ENCODE peak calls at places on chromosomes 7 and 10, in six cellular contexts. P is HFFc6, O is body of pancreas, N is brain microvascular endothelial cell, V is CD14-positive monocyte, Q is HepG2. D is an unnamed sample.

GRCh38 chr10:5543628-5544027 is 18.9 kb downstream of the CALML3 start:
- DNase-seq in O (no peak), N (no peak), P (peak; percentile 25), Q (no peak), V (no peak), D (no peak)

GRCh38 chr10:94219829-94220228 is 142.9 kb downstream of the NOC3L start:
- DNase-seq in O (no peak), P (no peak), N (peak; percentile 39), V (no peak), Q (no peak), D (no peak)

GRCh38 chr10:26481914-26482550 is 43.9 kb downstream of the APBB1IP start:
- DNase-seq in Q (no peak), P (no peak), N (no peak), O (no peak), V (peak; percentile 70), D (peak; percentile 45)

GRCh38 chr7:99740573-99741437 is 5.8 kb upstream of the CYP3A7 start:
- DNase-seq in O (no peak), P (peak; percentile 74), N (no peak), Q (peak; percentile 8), V (no peak), D (no peak)

GRCh38 chr10:88952647-88953111 is at the start of gene ACTA2:
- DNase-seq in P (peak; percentile 42), Q (no peak), V (no peak), N (peak; percentile 63), O (no peak), D (no peak)

GRCh38 chr10:100043796-100044195 is 34.0 kb upstream of the DNMBP start:
- DNase-seq in Q (no peak), N (peak; percentile 45), O (no peak), V (no peak), P (peak; percentile 25), D (no peak)

GRCh38 chr10:126481181-126481580 is 92.9 kb upstream of the ADAM12 start:
- DNase-seq in P (no peak), V (no peak), N (no peak), O (no peak), Q (no peak), D (no peak)

GRCh38 chr10:70404906-70405824 is 1.2 kb downstream of the EIF4EBP2 start:
- DNase-seq in O (peak; percentile 65), P (peak; percentile 89), Q (peak; percentile 83), N (peak; percentile 80), V (peak; percentile 70), D (peak; percentile 54)

GRCh38 chr7:143434660-143435059 is 8.6 kb upstream of the TAS2R60 start:
- DNase-seq in V (no peak), P (no peak), N (no peak), O (no peak), Q (no peak), D (no peak)

DNA sequence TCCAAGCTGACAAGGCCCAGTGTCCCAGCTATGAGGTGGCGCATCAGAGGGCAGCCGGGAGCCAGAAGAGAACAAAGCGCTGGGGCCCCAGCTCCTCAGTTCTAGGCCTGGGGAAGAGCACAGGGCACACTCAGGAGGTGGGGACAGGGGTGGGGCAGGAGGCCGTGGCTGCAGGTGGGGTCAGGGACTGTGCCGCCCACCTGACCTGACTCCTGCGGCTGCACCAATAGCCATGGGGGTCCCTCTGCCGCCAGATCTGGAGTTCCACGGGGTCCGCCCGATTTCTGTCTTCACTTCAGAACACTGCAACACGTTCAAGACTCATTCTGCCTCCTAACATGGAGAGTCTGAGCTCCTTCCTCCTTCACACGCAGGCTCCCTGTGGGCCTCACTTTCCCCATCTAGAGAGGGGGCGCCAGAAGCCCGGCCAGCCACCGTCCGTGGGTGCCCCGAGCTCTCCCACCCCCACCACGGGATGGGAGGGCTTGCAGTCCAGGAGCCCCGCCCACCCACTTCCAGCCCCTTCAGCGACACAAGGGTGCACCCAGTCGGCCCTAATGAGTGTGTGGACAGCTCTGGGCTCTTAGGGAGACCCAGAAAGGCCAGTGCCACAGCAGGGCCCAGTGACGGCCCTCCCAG is 278.3 kb downstream of the MAD1L1 start:
- DNase-seq in V (no peak), P (no peak), N (no peak), Q (no peak), O (no peak), D (no peak)
- TF ChIP-seq CTCF in V (no peak), P (no peak), N (no peak), Q (no peak), O (no peak), D (no peak)

DNA sequence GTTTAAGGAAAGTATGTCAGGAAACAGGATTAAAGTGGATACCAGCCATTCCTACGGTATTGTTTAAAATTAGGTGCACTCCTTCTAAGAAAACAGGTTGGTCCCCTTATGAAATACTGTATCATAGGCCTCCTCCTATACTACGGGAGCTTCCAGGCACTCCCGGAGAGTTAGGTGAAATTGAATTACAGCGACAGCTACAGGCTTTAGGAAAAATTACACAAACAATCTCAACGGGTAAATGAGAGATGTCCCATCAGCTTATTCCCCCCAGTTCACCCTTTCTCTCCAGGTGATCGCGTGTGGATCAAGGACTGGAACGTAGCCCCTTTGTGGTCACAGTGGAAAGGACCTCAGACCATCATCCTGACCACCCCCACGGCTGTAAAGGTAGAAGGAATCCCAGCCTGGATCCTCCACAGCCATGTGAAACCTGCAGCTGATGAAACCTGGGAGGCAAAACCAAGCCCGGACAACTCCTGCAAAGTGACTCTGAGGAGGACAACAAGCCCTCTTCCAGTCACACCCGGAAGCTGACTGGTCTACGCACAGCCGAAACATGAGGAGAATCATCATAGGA is 25.1 kb upstream of the GHITM start:
- DNase-seq in P (no peak), Q (peak; percentile 15), O (no peak), V (no peak), N (no peak), D (no peak)
- TF ChIP-seq CTCF in P (peak; percentile 54), Q (peak; percentile 37), O (no peak), V (no peak), N (peak; percentile 30), D (no peak)

DNA sequence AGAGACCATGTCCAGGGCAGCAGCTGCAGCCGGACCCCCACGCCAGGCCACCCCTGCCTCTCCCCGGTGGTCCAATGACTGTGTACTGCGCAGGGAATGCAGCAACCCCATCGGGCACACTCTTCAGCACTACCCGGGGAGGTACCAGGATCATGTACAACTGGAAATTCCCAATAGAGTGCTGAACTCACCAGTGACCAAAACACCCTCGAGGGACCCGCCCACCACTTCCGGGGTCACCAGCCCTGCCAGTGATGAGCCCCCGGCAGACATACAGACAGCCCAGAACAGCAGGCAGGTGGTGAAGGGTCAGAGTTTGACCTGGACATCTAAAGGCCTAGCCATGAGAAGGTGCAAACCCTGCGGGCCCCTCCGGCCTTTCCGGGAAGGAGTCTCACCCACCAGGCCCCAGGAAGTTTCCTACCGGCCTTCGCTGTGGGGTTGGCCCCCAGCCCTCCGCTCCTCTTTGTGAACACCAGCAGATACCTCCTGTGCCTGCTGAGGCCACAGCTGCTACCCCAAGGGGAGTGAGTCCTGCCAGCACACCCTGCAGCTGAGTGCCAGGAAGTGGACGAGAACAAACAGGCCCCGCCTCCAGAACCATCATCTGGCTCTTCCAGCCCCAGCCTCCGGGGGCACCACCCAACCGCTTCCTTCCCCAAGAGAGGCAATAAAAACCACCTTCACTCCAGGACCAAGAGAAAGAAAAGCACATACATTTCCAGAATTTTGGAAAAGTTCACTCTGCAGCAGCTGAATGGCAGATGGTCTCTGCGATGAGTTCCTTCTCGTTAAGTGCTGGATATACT is 5.0 kb upstream of the ANKRD61 start:
- DNase-seq in N (peak; percentile 27), O (peak; percentile 23), V (peak; percentile 74), P (peak; percentile 22), Q (peak; percentile 64), D (peak; percentile 81)
- TF ChIP-seq CTCF in N (peak; percentile 56), O (no peak), V (peak; percentile 41), P (peak; percentile 56), Q (peak; percentile 58), D (no peak)

GRCh38 chr7:151056286-151057037 is 1.2 kb downstream of the CDK5 start:
- DNase-seq in N (no peak), P (no peak), O (peak; percentile 37), V (no peak), Q (no peak), D (no peak)
- TF ChIP-seq CTCF in N (peak; percentile 20), P (no peak), O (no peak), V (no peak), Q (peak; percentile 52), D (no peak)

GRCh38 chr7:14766747-14767146 is 135.8 kb downstream of the DGKB start:
- DNase-seq in O (no peak), P (peak; percentile 25), N (no peak), V (no peak), Q (no peak), D (no peak)
- TF ChIP-seq CTCF in O (no peak), P (no peak), N (no peak), V (no peak), Q (no peak), D (no peak)

DNA sequence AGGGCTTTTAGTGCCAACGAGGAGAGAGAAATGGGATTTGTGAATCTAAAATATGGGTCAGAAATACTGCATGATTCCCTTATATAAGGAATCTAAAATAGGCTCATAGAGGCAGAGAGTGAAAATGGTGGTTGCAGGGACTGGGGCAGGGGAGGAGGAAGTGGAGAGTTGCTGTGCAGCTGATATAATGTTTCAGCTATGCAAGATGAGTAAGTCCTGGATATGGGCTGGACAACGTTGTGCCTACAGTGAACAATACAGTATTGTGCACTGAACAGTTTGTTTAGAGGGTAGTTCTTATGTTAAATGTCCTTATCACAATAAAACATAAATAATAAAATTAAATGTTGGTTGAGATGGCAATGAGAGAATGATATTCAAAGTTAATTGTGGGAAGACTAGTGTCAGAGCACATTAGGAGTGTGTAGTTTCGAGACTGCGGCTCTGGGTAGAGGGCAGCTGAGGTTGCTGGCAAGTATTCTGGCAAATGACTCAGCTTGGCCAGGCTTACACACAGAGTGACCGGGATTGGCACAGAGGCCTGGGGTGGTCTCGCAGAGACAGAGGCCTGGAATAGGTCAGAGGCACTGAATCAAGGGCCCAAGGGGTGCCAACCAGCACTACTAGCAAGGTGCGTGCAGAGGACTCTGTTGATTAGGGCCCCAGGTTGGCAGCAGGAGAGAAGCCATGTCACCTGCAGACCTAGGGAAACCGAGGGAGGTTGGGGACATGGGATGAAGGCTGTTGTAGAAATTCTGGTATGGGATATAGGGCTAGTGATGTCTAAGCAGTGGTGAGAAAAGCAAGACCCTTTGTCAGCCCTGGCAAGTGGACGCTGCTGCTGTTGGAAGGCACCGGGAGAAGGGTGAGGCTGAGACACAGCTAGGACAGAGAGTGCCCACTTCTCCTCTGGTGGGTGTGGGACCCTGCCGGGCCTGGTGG is 2.8 kb upstream of the DEPP1 start:
- DNase-seq in V (peak; percentile 20), P (peak; percentile 91), Q (peak; percentile 86), O (peak; percentile 64), N (peak; percentile 87), D (no peak)
- TF ChIP-seq CTCF in V (no peak), P (no peak), Q (no peak), O (no peak), N (no peak), D (no peak)

DNA sequence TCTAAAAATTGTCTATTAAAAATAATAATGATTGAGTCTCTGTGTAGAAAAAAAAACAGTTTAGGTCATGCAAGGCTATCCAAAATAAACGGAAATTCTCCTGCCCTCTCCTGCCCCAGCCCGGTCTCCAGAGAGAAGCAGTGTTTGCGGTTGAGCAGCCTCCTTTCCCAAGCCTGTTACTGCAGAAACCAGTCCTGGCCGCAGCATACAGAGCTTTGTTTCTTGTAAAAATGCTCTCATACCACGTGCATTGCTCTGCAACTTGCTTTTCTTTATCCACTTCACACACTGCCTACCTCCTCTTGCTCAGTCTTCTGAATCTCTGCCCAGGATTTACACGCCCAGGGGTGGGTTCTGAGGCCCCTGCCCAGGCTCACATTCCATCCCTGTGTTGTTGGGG is 34.4 kb upstream of the CUL1 start:
- DNase-seq in P (no peak), Q (no peak), N (peak; percentile 88), O (no peak), V (no peak), D (no peak)
- TF ChIP-seq CTCF in P (no peak), Q (no peak), N (no peak), O (no peak), V (no peak), D (no peak)

D was measured in activated CD8-positive, alpha-beta T cell treated with anti-CD3 and anti-CD28 coated beads for 36 hours.